ENCODE peak calls at places on chromosomes 3 and 15, in six cellular contexts. A, V, O, U, E and D are unnamed samples. For H3K27me3, the result is how much of the 10 kb centered on the place peaks cover.

GRCh38 chr3:10519236-10519635 is 13.8 kb upstream of the ATP2B2 start:
- DNase-seq in A (no peak), V (no peak), O (peak), U (no peak), E (no peak), D (no peak)

GRCh38 chr3:151315846-151316245 is 774 bp downstream of the GPR87 start:
- DNase-seq in A (no peak), V (no peak), O (no peak), U (no peak), E (no peak), D (no peak)

GRCh38 chr3:26719148-26719547 is 96.6 kb downstream of the LRRC3B start:
- DNase-seq in A (no peak), V (no peak), O (no peak), U (no peak), E (no peak), D (no peak)

GRCh38 chr3:156172536-156172935 is 52.2 kb downstream of the KCNAB1 start:
- DNase-seq in A (no peak), V (no peak), O (no peak), U (no peak), E (no peak), D (no peak)

GRCh38 chr15:46676233-46677206 is 1040.8 kb upstream of the SEMA6D start:
- DNase-seq in A (no peak), V (no peak), O (no peak), U (peak), E (no peak), D (no peak)

GRCh38 chr3:128052831-128053419 is 688 bp downstream of the SEC61A1 start:
- DNase-seq in A (no peak), V (no peak), O (no peak), U (no peak), E (no peak), D (no peak)

GRCh38 chr15:98039596-98039995 is 79.1 kb downstream of the ARRDC4 start:
- DNase-seq in A (no peak), V (no peak), O (no peak), U (no peak), E (no peak), D (no peak)

GRCh38 chr15:77975332-77976119 is 102.0 kb downstream of the TBC1D2B start:
- DNase-seq in A (no peak), V (no peak), O (peak), U (no peak), E (no peak), D (peak)

GRCh38 chr15:39156636-39157255 is 424.1 kb upstream of the THBS1 start:
- DNase-seq in A (no peak), V (no peak), O (no peak), U (peak), E (no peak), D (no peak)

GRCh38 chr15:31270767-31271166 is 55.9 kb upstream of the KLF13 start:
- DNase-seq in A (peak), V (no peak), O (peak), U (no peak), E (no peak), D (peak)

GRCh38 chr15:66404532-66404931 is 17.8 kb downstream of the MAP2K1 start:
- DNase-seq in A (no peak), V (no peak), O (no peak), U (no peak), E (no peak), D (no peak)

GRCh38 chr3:173916799-173917198 is 519.3 kb downstream of the NLGN1 start:
- DNase-seq in A (no peak), V (no peak), O (no peak), U (no peak), E (no peak), D (no peak)

GRCh38 chr15:51917493-51917892 is 54.1 kb downstream of the LEO1 start:
- DNase-seq in A (no peak), V (no peak), O (no peak), U (no peak), E (no peak), D (no peak)

GRCh38 chr3:95797081-95797480 is 1017.3 kb upstream of the EPHA6 start:
- DNase-seq in A (no peak), V (no peak), O (no peak), U (no peak), E (no peak), D (no peak)

GRCh38 chr3:114451051-114451451 is 157.2 kb downstream of the TIGIT start:
- DNase-seq in A (no peak), V (no peak), O (no peak), U (no peak), E (no peak), D (no peak)

GRCh38 chr3:144142151-144142855 is 170.7 kb downstream of the DIPK2A start:
- DNase-seq in A (no peak), V (no peak), O (no peak), U (no peak), E (no peak), D (no peak)

GRCh38 chr15:22893081-22893480 is 54.6 kb downstream of the NIPA2 start:
- DNase-seq in A (no peak), V (no peak), O (no peak), U (no peak), E (no peak), D (no peak)

GRCh38 chr3:16466822-16467221 is 46.7 kb downstream of the RFTN1 start:
- DNase-seq in A (no peak), V (no peak), O (no peak), U (no peak), E (no peak), D (no peak)

GRCh38 chr3:62708642-62709041 is 166.6 kb downstream of the CADPS start:
- DNase-seq in A (no peak), V (no peak), O (no peak), U (no peak), E (no peak), D (no peak)

GRCh38 chr15:99686290-99686689 is 46.9 kb downstream of the LYSMD4 start:
- DNase-seq in A (no peak), V (no peak), O (no peak), U (no peak), E (no peak), D (no peak)

GRCh38 chr15:101258238-101259144 is 6.6 kb upstream of the CHSY1 start:
- DNase-seq in A (peak), V (no peak), O (no peak), U (peak), E (peak), D (peak)

GRCh38 chr15:52963865-52964264 is 173.7 kb upstream of the ONECUT1 start:
- DNase-seq in A (no peak), V (no peak), O (no peak), U (no peak), E (no peak), D (no peak)

GRCh38 chr3:179292440-179292839 is 30.4 kb upstream of the ZNF639 start:
- DNase-seq in A (no peak), V (no peak), O (no peak), U (no peak), E (no peak), D (no peak)

GRCh38 chr15:57377478-57377847 is 1.2 kb downstream of the CGNL1 start:
- DNase-seq in A (no peak), V (peak), O (no peak), U (no peak), E (no peak), D (no peak)

GRCh38 chr3:155323063-155323666 is 29.7 kb upstream of the STRIT1 start:
- DNase-seq in A (peak), V (no peak), O (no peak), U (peak), E (no peak), D (peak)

GRCh38 chr3:120636790-120637401 is 40.8 kb downstream of the NDUFB4 start:
- DNase-seq in A (no peak), V (no peak), O (no peak), U (no peak), E (no peak), D (no peak)

GRCh38 chr3:119672791-119673190 is 4.4 kb downstream of the COX17 start:
- DNase-seq in A (no peak), V (no peak), O (no peak), U (no peak), E (no peak), D (no peak)

GRCh38 chr15:87144775-87145174 is 1065.1 kb downstream of the AGBL1 start:
- DNase-seq in A (no peak), V (no peak), O (no peak), U (no peak), E (no peak), D (no peak)

GRCh38 chr3:27559835-27560234 is 75.7 kb upstream of the SLC4A7 start:
- DNase-seq in A (no peak), V (peak), O (peak), U (peak), E (peak), D (peak)

GRCh38 chr3:29186131-29186599 is 94.7 kb upstream of the RBMS3 start:
- DNase-seq in A (no peak), V (no peak), O (no peak), U (no peak), E (no peak), D (no peak)

GRCh38 chr3:52388933-52389332 is 56.0 kb downstream of the SEMA3G start:
- DNase-seq in A (no peak), V (no peak), O (no peak), U (no peak), E (no peak), D (no peak)

GRCh38 chr15:85383470-85384148 is 3.2 kb downstream of the AKAP13 start:
- DNase-seq in A (no peak), V (no peak), O (no peak), U (no peak), E (no peak), D (no peak)

GRCh38 chr15:67064607-67065530 is 533 bp upstream of the SMAD3 start:
- DNase-seq in A (peak), V (no peak), O (peak), U (peak), E (peak), D (peak)

GRCh38 chr3:101998256-101998926 is 149.1 kb downstream of the NFKBIZ start:
- DNase-seq in A (no peak), V (no peak), O (no peak), U (no peak), E (peak), D (no peak)

GRCh38 chr3:171774516-171774915 is 35.8 kb downstream of the PLD1 start:
- DNase-seq in A (no peak), V (no peak), O (no peak), U (no peak), E (no peak), D (no peak)

GRCh38 chr3:102074951-102075350 is 225.6 kb downstream of the NFKBIZ start:
- DNase-seq in A (no peak), V (no peak), O (no peak), U (no peak), E (no peak), D (no peak)

GRCh38 chr3:56975562-56975961 is 84.9 kb upstream of the SPATA12 start:
- DNase-seq in A (no peak), V (no peak), O (no peak), U (no peak), E (peak), D (no peak)

GRCh38 chr3:158109804-158110657 is at the start of gene RSRC1:
- DNase-seq in A (peak), V (peak), O (peak), U (peak), E (peak), D (peak)

GRCh38 chr3:20564966-20565365 is 379.0 kb upstream of the SGO1 start:
- DNase-seq in A (no peak), V (no peak), O (no peak), U (no peak), E (no peak), D (no peak)

DNA sequence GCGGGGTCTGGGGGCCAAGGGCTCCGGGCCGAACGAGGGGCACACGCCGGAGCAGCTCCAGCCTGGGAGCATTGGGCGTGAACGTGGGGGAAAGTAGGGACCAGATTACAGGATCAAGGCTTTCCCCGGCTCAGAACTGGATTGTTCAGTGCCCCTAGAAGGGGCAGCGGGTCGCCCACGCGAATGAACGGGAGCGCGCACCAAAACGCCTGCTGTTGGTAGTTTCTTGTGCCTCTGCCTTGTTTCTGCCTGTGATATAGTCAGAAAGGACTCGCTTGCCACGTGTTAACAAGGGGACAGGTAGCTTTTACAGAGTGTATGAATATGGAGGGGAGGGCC is 1.1 kb downstream of the CASR start:
- DNase-seq in A (no peak), V (no peak), O (no peak), U (no peak), E (no peak), D (no peak)
- H3K27me3 ChIP-seq in A (under half), V (under half), O (under half), U (under half), E (under half), D (under half)

GRCh38 chr15:40593588-40594428 is at the start of gene KNL1:
- DNase-seq in A (peak), V (peak), O (peak), U (peak), E (peak), D (peak)
- TF ChIP-seq POLR2A in A (no peak), V (no peak), O (no peak), U (no peak), E (no peak), D (no peak)

GRCh38 chr15:83285284-83285978 is 967 bp upstream of the BNC1 start:
- DNase-seq in A (no peak), V (no peak), O (no peak), U (no peak), E (no peak), D (no peak)
- H3K4me3 ChIP-seq in A (no peak), V (no peak), O (peak), U (no peak), E (no peak), D (no peak)

DNA sequence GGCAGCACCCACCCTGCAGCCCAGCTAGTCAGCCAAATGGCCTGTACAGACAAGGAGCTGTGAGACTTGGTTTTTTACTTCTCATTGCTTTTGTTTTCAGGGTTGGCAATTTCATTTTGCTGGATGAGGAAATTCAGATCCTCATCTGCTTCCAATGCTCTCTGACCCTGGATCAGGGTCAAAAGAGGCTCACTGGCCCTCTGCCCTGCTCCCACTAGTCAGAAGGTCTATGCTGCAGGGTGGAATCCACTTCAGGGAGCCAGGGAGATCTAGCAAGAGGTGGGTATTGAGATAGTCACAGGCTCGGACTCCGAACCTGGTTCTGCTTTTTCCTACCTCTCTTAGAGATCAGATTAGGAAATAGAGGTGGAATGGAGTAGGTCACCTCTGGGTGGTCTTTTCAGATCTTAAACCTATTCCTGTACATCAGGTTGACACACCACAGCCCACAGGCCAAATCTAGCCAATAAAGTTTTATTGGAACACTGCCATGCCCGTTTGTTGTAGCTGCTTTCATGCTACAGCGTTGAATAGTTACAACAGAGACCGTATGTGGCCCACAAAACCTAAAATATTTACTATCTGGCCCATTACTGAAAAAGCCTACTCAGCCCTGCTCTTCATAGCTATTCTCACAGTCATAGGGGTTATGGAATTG is 26.4 kb upstream of the GLCE start:
- DNase-seq in A (no peak), V (no peak), O (no peak), U (no peak), E (no peak), D (no peak)
- H3K27me3 ChIP-seq in A (under half), V (under half), O (under half), U (under half), E (under half), D (under half)